ENCODE peak calls at places on chromosome 10, in eight cellular contexts. R is EL; E is heart left ventricle; C is GM20000; U is AG09309; D is body of pancreas; Q is MCF 10A; I is stimulated activated CD4-positive, alpha-beta T cell treated with anti-CD3 and anti-CD28 coated beads, Interleukin-4, amount 100 ng/mL, for 1 hour. G is an unnamed sample.

GRCh38 chr10:28637346-28637745 is 40.0 kb upstream of the BAMBI start:
- DNase-seq in C (no peak), D (no peak), Q (no peak), E (no peak), U (no peak), I (no peak), R (no peak), G (no peak)

GRCh38 chr10:73233883-73234282 is 13.2 kb downstream of the DNAJC9 start:
- DNase-seq in Q (no peak), R (no peak), C (no peak), D (no peak), U (no peak), E (no peak), I (no peak), G (no peak)

GRCh38 chr10:86782691-86783418 is 26.4 kb downstream of the BMPR1A start:
- DNase-seq in Q (no peak), U (no peak), D (no peak), C (no peak), E (no peak), R (no peak), I (no peak), G (no peak)

GRCh38 chr10:63657812-63658211 is 136.6 kb downstream of the REEP3 start:
- DNase-seq in I (no peak), U (no peak), Q (no peak), C (no peak), D (no peak), E (no peak), R (no peak), G (no peak)

GRCh38 chr10:30637881-30638467 is 8.4 kb upstream of the LYZL2 start:
- DNase-seq in R (peak; percentile 89), E (no peak), I (no peak), C (no peak), U (peak; percentile 55), D (no peak), Q (peak; percentile 89), G (no peak)

GRCh38 chr10:77643795-77644468 is 6.3 kb upstream of the KCNMA1 start:
- DNase-seq in U (no peak), C (peak; percentile 47), E (no peak), D (peak; percentile 35), R (peak; percentile 71), I (no peak), Q (peak; percentile 63), G (no peak)

GRCh38 chr10:35641430-35642015 is 573 bp downstream of the FZD8 start:
- DNase-seq in U (no peak), C (peak; percentile 69), E (peak; percentile 29), D (no peak), I (no peak), Q (no peak), R (peak; percentile 44), G (no peak)

GRCh38 chr10:96642530-96642929 is 55.7 kb upstream of the TM9SF3 start:
- DNase-seq in U (no peak), C (no peak), D (no peak), Q (no peak), E (no peak), I (no peak), R (no peak), G (no peak)

GRCh38 chr10:61784354-61785131 is 117.0 kb upstream of the ARID5B start:
- DNase-seq in C (no peak), E (no peak), D (no peak), U (no peak), R (no peak), Q (no peak), I (peak; percentile 25), G (no peak)

GRCh38 chr10:122151121-122151694 is 119.9 kb upstream of the BTBD16 start:
- DNase-seq in I (no peak), C (no peak), U (no peak), Q (no peak), R (no peak), E (no peak), D (no peak), G (no peak)

GRCh38 chr10:130337305-130337640 is 201.1 kb downstream of the GLRX3 start:
- DNase-seq in C (no peak), U (no peak), D (no peak), E (no peak), Q (no peak), R (no peak), I (no peak), G (no peak)

GRCh38 chr10:123165445-123166072 is 11.4 kb downstream of the BUB3 start:
- DNase-seq in U (no peak), C (no peak), I (no peak), D (no peak), Q (no peak), R (no peak), E (no peak), G (no peak)

GRCh38 chr10:79065853-79066252 is 2.9 kb upstream of the ZMIZ1 start:
- DNase-seq in C (no peak), D (no peak), I (no peak), E (no peak), Q (no peak), R (no peak), U (no peak), G (peak; percentile 22)

GRCh38 chr10:132169766-132170560 is 16.8 kb upstream of the DPYSL4 start:
- DNase-seq in I (no peak), U (no peak), C (no peak), E (no peak), D (no peak), R (no peak), Q (no peak), G (no peak)

GRCh38 chr10:1213707-1214675 is 157.8 kb downstream of the WDR37 start:
- DNase-seq in C (no peak), D (no peak), Q (no peak), I (no peak), U (no peak), R (no peak), E (no peak), G (no peak)

GRCh38 chr10:7350541-7351195 is 60.2 kb downstream of the SFMBT2 start:
- DNase-seq in E (no peak), Q (no peak), I (no peak), C (no peak), U (no peak), D (no peak), R (no peak), G (no peak)

GRCh38 chr10:117967149-117967548 is 79.6 kb downstream of the RAB11FIP2 start:
- DNase-seq in E (no peak), Q (no peak), U (no peak), C (no peak), I (no peak), R (no peak), D (no peak), G (no peak)

GRCh38 chr10:49552277-49552676 is 13.4 kb upstream of the ERCC6 start:
- DNase-seq in C (no peak), E (no peak), D (no peak), R (peak; percentile 99), U (peak; percentile 82), Q (peak; percentile 72), I (no peak), G (no peak)

GRCh38 chr10:34147641-34148040 is 667.5 kb downstream of the PARD3 start:
- DNase-seq in U (no peak), E (no peak), I (no peak), R (no peak), D (peak; percentile 26), Q (no peak), C (no peak), G (no peak)

GRCh38 chr10:129174167-129175014 is 292.6 kb upstream of the MGMT start:
- DNase-seq in R (no peak), Q (peak; percentile 28), C (no peak), U (no peak), I (no peak), D (no peak), E (no peak), G (no peak)

GRCh38 chr10:30818010-30818660 is 188.6 kb upstream of the LYZL2 start:
- DNase-seq in C (peak; percentile 35), D (no peak), I (no peak), Q (peak; percentile 20), E (peak; percentile 67), R (peak; percentile 85), U (no peak), G (peak; percentile 18)

GRCh38 chr10:113753020-113753692 is 1.7 kb downstream of the PLEKHS1 start:
- DNase-seq in E (no peak), D (peak; percentile 22), I (no peak), C (no peak), R (no peak), Q (peak; percentile 33), U (no peak), G (peak; percentile 56)

GRCh38 chr10:100621360-100622205 is 85.8 kb downstream of the HIF1AN start:
- DNase-seq in I (peak; percentile 22), D (no peak), C (peak; percentile 47), U (no peak), E (no peak), Q (no peak), R (peak; percentile 9), G (no peak)

GRCh38 chr10:3774814-3775670 is 10.0 kb downstream of the KLF6 start:
- DNase-seq in R (peak; percentile 92), E (peak; percentile 55), Q (peak; percentile 85), D (no peak), U (no peak), I (no peak), C (no peak), G (no peak)

GRCh38 chr10:59752278-59752940 is 846 bp downstream of the MRLN start:
- DNase-seq in Q (no peak), C (no peak), E (no peak), U (no peak), D (no peak), I (no peak), R (no peak), G (no peak)

GRCh38 chr10:43252166-43252784 is 14.6 kb downstream of the RASGEF1A start:
- DNase-seq in C (no peak), U (no peak), D (peak; percentile 5), Q (no peak), R (no peak), I (no peak), E (peak; percentile 8), G (no peak)

GRCh38 chr10:119608316-119609155 is 11.8 kb upstream of the TIAL1 start:
- DNase-seq in E (peak; percentile 42), R (peak; percentile 35), I (peak; percentile 34), Q (peak; percentile 66), C (peak; percentile 21), D (peak; percentile 56), U (no peak), G (peak; percentile 54)

GRCh38 chr10:93514496-93514895 is 18.1 kb downstream of the CEP55 start:
- DNase-seq in R (no peak), E (no peak), Q (no peak), U (no peak), I (no peak), D (no peak), C (no peak), G (no peak)

GRCh38 chr10:122363722-122364463 is 10.6 kb upstream of the PLEKHA1 start:
- DNase-seq in U (no peak), I (no peak), Q (peak; percentile 56), E (peak; percentile 1), D (no peak), R (no peak), C (no peak), G (no peak)

GRCh38 chr10:94299417-94299816 is 63.3 kb downstream of the NOC3L start:
- DNase-seq in I (no peak), Q (peak; percentile 45), R (peak; percentile 80), D (no peak), U (peak; percentile 62), C (no peak), E (no peak), G (no peak)

GRCh38 chr10:6721964-6722615 is 142.0 kb upstream of the PRKCQ start:
- DNase-seq in E (no peak), Q (peak; percentile 96), I (no peak), R (peak; percentile 96), U (peak; percentile 90), C (no peak), D (no peak), G (no peak)

GRCh38 chr10:123331438-123331837 is 177.2 kb downstream of the BUB3 start:
- DNase-seq in D (no peak), R (peak; percentile 8), I (no peak), C (no peak), Q (no peak), U (no peak), E (no peak), G (no peak)

GRCh38 chr10:102813734-102814455 is 23.3 kb downstream of the CYP17A1 start:
- DNase-seq in E (no peak), D (peak; percentile 38), R (no peak), Q (no peak), C (no peak), I (no peak), U (no peak), G (peak; percentile 71)

GRCh38 chr10:114352653-114353298 is 51.5 kb downstream of the AFAP1L2 start:
- DNase-seq in Q (no peak), D (no peak), R (no peak), E (no peak), C (no peak), U (no peak), I (no peak), G (no peak)